ENCODE peak calls at places on chromosomes 4 and X, in seven cellular contexts. E is HepG2, A is H1, Z is K562, F is GM12878, K is Panc1, G is SK-N-SH. D is an unnamed sample.

GRCh38 chrX:12446342-12447075 is 308.2 kb downstream of the FRMPD4 start:
- DNase-seq in E (no peak), A (no peak), Z (no peak), F (no peak), K (no peak), G (no peak), D (no peak)

GRCh38 chrX:121356850-121357171 is 309.4 kb downstream of the GLUD2 start:
- DNase-seq in E (no peak), A (no peak), Z (no peak), F (no peak), K (no peak), G (no peak), D (no peak)

GRCh38 chrX:103215768-103216085 is 819 bp downstream of the BEX4 start:
- DNase-seq in E (no peak), A (peak; percentile 59), Z (no peak), F (no peak), K (no peak), G (peak; percentile 80), D (no peak)

GRCh38 chr4:6535329-6535692 is 39.7 kb upstream of the MAN2B2 start:
- DNase-seq in E (no peak), A (no peak), Z (no peak), F (no peak), K (no peak), G (no peak), D (no peak)

GRCh38 chrX:6021316-6022091 is 207.2 kb downstream of the NLGN4X start:
- DNase-seq in E (peak; percentile 2), A (peak; percentile 61), Z (no peak), F (no peak), K (peak; percentile 27), G (peak; percentile 29), D (no peak)

GRCh38 chr4:156615066-156615514 is 356.5 kb downstream of the PDGFC start:
- DNase-seq in E (no peak), A (no peak), Z (no peak), F (no peak), K (no peak), G (no peak), D (no peak)

GRCh38 chrX:41275661-41276609 is 58.0 kb upstream of the DDX3X start:
- DNase-seq in E (peak; percentile 21), A (peak; percentile 62), Z (peak; percentile 49), F (no peak), K (no peak), G (peak; percentile 93), D (no peak)

GRCh38 chrX:136619889-136620505 is 28.0 kb upstream of the CD40LG start:
- DNase-seq in E (no peak), A (no peak), Z (no peak), F (no peak), K (no peak), G (no peak), D (no peak)

GRCh38 chr4:163815776-163816175 is 321.3 kb downstream of the TMA16 start:
- DNase-seq in E (no peak), A (no peak), Z (no peak), F (no peak), K (no peak), G (no peak), D (no peak)

GRCh38 chr4:110963621-110964020 is 340.7 kb upstream of the PITX2 start:
- DNase-seq in E (no peak), A (no peak), Z (no peak), F (no peak), K (no peak), G (no peak), D (no peak)

GRCh38 chr4:110962616-110963015 is 339.7 kb upstream of the PITX2 start:
- DNase-seq in E (no peak), A (no peak), Z (no peak), F (no peak), K (no peak), G (no peak), D (no peak)

GRCh38 chr4:110955748-110956147 is 332.9 kb upstream of the PITX2 start:
- DNase-seq in E (no peak), A (no peak), Z (no peak), F (no peak), K (no peak), G (no peak), D (no peak)

GRCh38 chr4:110953898-110954297 is 331.0 kb upstream of the PITX2 start:
- DNase-seq in E (no peak), A (no peak), Z (no peak), F (no peak), K (no peak), G (no peak), D (no peak)

DNA sequence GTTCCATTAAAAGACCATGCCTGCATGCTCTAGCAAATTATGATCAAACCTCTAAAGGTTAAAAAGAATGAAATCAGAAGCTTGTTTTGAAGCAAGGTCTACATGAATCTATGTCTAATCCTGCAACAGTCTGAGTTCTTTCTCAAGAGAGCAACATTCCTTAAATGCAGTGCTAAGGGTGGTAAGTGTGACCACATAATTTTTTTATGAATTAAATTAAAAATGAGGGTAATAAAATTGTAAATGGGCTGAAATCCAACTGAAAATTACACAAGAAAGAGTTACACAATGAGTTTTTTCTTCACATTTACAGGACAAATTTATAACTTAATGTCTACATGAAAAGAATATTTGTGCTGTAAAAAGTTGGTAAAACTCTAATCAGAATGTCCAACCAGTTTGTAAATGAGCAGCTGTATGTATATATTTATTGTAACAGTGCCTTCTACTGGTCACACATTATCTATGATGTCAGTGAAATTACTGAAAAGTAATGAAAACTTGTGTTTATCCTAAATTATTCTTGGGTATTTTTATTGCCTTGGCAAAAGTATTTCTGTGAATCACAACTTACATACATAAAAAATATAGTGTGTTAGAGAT is 336.3 kb upstream of the PITX2 start:
- DNase-seq in E (peak; percentile 1), A (no peak), Z (no peak), F (no peak), K (no peak), G (no peak), D (no peak)
- TF ChIP-seq CTCF in E (peak; percentile 23), A (no peak), Z (no peak), F (peak; percentile 29), K (peak; percentile 16), G (peak; percentile 58), D (peak; percentile 49)

DNA sequence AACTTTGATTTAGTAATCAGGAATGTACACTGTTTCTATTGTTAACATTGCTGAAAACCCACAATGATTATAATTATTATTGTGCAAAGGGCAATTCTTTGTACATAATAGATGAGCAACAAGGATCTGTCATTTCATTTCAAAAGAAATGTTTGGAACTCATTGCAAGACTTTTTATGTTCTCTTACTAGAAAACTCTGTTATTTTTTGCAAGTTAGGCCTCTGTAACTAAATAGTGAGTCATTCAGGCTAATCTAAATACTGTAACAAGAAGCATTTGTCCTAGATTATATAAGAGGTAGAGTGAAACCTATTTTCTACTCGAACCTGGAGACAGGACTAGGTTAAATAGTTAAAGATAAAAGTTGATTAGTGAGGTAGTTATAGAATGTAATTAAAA is 93.2 kb upstream of the FAM47B start:
- DNase-seq in E (no peak), A (no peak), Z (no peak), F (no peak), K (no peak), G (no peak), D (no peak)
- TF ChIP-seq SIN3A in E (no peak), A (no peak), Z (no peak), F (no peak), K (no peak), G (no peak), D (no peak)

DNA sequence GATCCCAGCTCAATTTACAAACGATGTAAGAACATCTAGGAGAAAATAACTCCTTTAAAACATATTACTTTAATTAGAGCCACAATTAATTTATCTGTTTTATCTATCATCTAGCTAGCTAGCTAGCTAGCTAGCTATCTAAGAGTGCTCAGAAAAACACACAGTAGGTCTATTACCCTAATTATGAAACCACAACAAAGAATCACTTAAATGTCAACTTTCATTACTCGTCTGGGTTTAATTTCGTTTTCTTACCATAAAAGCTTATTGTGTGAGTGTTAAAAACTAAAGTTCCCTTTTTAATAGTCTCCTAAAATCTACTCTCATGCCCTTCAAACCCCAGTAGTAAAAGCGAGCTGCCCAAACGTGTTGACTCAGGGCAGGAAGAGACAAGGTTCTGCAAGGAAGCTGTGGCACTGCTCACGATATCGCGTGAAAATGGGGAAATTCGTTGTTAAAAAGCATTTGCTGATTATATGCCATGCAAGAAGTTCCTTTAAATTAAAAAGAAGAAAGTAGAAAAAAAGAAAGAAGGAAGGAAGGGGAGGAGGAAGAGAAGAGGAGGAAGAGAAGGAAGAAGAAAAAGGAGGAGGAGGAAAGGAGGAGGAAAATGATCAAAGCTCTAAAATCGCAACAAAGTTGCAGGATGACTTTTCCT is 617 bp downstream of the MBNL3 start:
- DNase-seq in E (no peak), A (no peak), Z (no peak), F (no peak), K (no peak), G (no peak), D (no peak)
- TF ChIP-seq POLR2AphosphoS5 in E (no peak), A (no peak), Z (no peak), F (no peak), K (no peak), G (no peak), D (no peak)

GRCh38 chr4:1576200-1576960 is 107.7 kb downstream of the FAM53A start:
- DNase-seq in E (no peak), A (no peak), Z (no peak), F (no peak), K (no peak), G (no peak), D (no peak)

GRCh38 chr4:1578968-1579833 is 104.9 kb downstream of the FAM53A start:
- DNase-seq in E (no peak), A (peak; percentile 79), Z (peak; percentile 79), F (no peak), K (peak; percentile 48), G (peak; percentile 91), D (peak; percentile 65)

GRCh38 chr4:1578301-1578781 is 105.8 kb downstream of the FAM53A start:
- DNase-seq in E (no peak), A (no peak), Z (no peak), F (no peak), K (no peak), G (no peak), D (no peak)

GRCh38 chr4:1576961-1577814 is 106.9 kb downstream of the FAM53A start:
- DNase-seq in E (no peak), A (no peak), Z (no peak), F (no peak), K (no peak), G (no peak), D (no peak)

GRCh38 chr4:1577818-1578217 is 106.3 kb downstream of the FAM53A start:
- DNase-seq in E (no peak), A (no peak), Z (no peak), F (no peak), K (no peak), G (no peak), D (no peak)
- TF ChIP-seq CTCF in E (no peak), A (no peak), Z (no peak), F (no peak), K (no peak), G (no peak), D (no peak)

GRCh38 chrX:110825972-110826371 is 30.4 kb upstream of the CHRDL1 start:
- DNase-seq in E (no peak), A (no peak), Z (no peak), F (no peak), K (no peak), G (no peak), D (no peak)
- TF ChIP-seq SIN3A in E (no peak), A (no peak), Z (no peak), F (no peak), K (no peak), G (no peak), D (no peak)

D was measured in HCT116.